ENCODE peak calls at places on chromosomes 6 and 20, in seven cellular contexts. P is neural crest cell, C is IMR-90, Y is osteoblast, H is HFF-Myc, R is upper lobe of right lung, W is HCT116. M is an unnamed sample.

GRCh38 chr20:32582659-32583580 is 2.2 kb downstream of the NOL4L start:
- DNase-seq in P (peak), C (no peak), Y (peak), H (no peak), R (no peak), W (no peak), M (no peak)

GRCh38 chr6:89239338-89239737 is 22.2 kb upstream of the GABRR1 start:
- DNase-seq in P (no peak), C (no peak), Y (no peak), H (no peak), R (no peak), W (no peak), M (no peak)

GRCh38 chr6:25882066-25882496 is 8.0 kb upstream of the SLC17A3 start:
- DNase-seq in P (no peak), C (no peak), Y (peak), H (no peak), R (peak), W (no peak), M (no peak)

GRCh38 chr6:74280130-74280692 is 584.2 kb downstream of the CD109 start:
- DNase-seq in P (no peak), C (no peak), Y (peak), H (no peak), R (no peak), W (no peak), M (no peak)

GRCh38 chr6:134741193-134741521 is 208.7 kb downstream of the ALDH8A1 start:
- DNase-seq in P (no peak), C (no peak), Y (no peak), H (no peak), R (no peak), W (no peak), M (no peak)

GRCh38 chr20:6515261-6515660 is 252.2 kb upstream of the BMP2 start:
- DNase-seq in P (no peak), C (peak), Y (no peak), H (no peak), R (no peak), W (no peak), M (no peak)

GRCh38 chr6:7000825-7001777 is 106.7 kb upstream of the RREB1 start:
- DNase-seq in P (no peak), C (no peak), Y (no peak), H (no peak), R (no peak), W (no peak), M (no peak)

GRCh38 chr6:75600694-75601265 is 900 bp upstream of the SENP6 start:
- DNase-seq in P (no peak), C (no peak), Y (no peak), H (no peak), R (no peak), W (no peak), M (no peak)

GRCh38 chr6:41231246-41231645 is 3.1 kb downstream of the TREML4 start:
- DNase-seq in P (no peak), C (no peak), Y (no peak), H (no peak), R (no peak), W (no peak), M (no peak)

GRCh38 chr6:105432797-105433196 is 29.9 kb upstream of the PREP start:
- DNase-seq in P (no peak), C (peak), Y (peak), H (peak), R (no peak), W (peak), M (no peak)

GRCh38 chr20:50957798-50958732 is at the start of gene DPM1:
- DNase-seq in P (peak), C (peak), Y (peak), H (peak), R (peak), W (no peak), M (peak)

GRCh38 chr6:10961837-10962236 is 75.0 kb downstream of the SYCP2L start:
- DNase-seq in P (no peak), C (no peak), Y (no peak), H (no peak), R (no peak), W (no peak), M (no peak)

GRCh38 chr6:154164397-154164796 is 125.4 kb downstream of the OPRM1 start:
- DNase-seq in P (no peak), C (peak), Y (peak), H (no peak), R (no peak), W (no peak), M (no peak)

GRCh38 chr6:101351173-101351572 is 42.3 kb upstream of the GRIK2 start:
- DNase-seq in P (no peak), C (no peak), Y (no peak), H (no peak), R (no peak), W (no peak), M (no peak)

GRCh38 chr6:41074692-41075436 is 2.1 kb downstream of the NFYA start:
- DNase-seq in P (no peak), C (peak), Y (no peak), H (no peak), R (no peak), W (no peak), M (no peak)

GRCh38 chr6:144999127-144999526 is 714.0 kb downstream of the UTRN start:
- DNase-seq in P (no peak), C (peak), Y (no peak), H (no peak), R (no peak), W (no peak), M (no peak)

GRCh38 chr6:12335131-12335527 is 45.0 kb downstream of the EDN1 start:
- DNase-seq in P (no peak), C (no peak), Y (no peak), H (no peak), R (no peak), W (no peak), M (no peak)

GRCh38 chr20:60172306-60172984 is 214.2 kb downstream of the CDH26 start:
- DNase-seq in P (no peak), C (no peak), Y (no peak), H (no peak), R (no peak), W (no peak), M (no peak)

GRCh38 chr20:13739726-13740649 is 44.7 kb downstream of the ESF1 start:
- DNase-seq in P (no peak), C (no peak), Y (no peak), H (no peak), R (no peak), W (no peak), M (no peak)

GRCh38 chr6:134026597-134026996 is 25.8 kb downstream of the SLC2A12 start:
- DNase-seq in P (no peak), C (peak), Y (no peak), H (no peak), R (no peak), W (no peak), M (no peak)

GRCh38 chr6:24933868-24934401 is 1.8 kb downstream of the RIPOR2 start:
- DNase-seq in P (no peak), C (no peak), Y (no peak), H (no peak), R (no peak), W (peak), M (no peak)

GRCh38 chr20:25989196-25989595 is 292.5 kb upstream of the ZNF337 start:
- DNase-seq in P (no peak), C (no peak), Y (no peak), H (no peak), R (peak), W (no peak), M (no peak)

GRCh38 chr20:37956099-37956498 is 53.2 kb downstream of the VSTM2L start:
- DNase-seq in P (no peak), C (peak), Y (no peak), H (peak), R (no peak), W (no peak), M (no peak)

GRCh38 chr20:34302312-34302722 is 838 bp downstream of the AHCY start:
- DNase-seq in P (no peak), C (peak), Y (no peak), H (no peak), R (no peak), W (no peak), M (no peak)

GRCh38 chr20:32482251-32483220 is 102.6 kb downstream of the NOL4L start:
- DNase-seq in P (peak), C (no peak), Y (peak), H (no peak), R (peak), W (no peak), M (peak)

GRCh38 chr6:144283781-144284473 is 1.2 kb upstream of the UTRN start:
- DNase-seq in P (no peak), C (peak), Y (peak), H (no peak), R (no peak), W (no peak), M (no peak)

GRCh38 chr6:5190467-5190866 is 70.3 kb downstream of the LYRM4 start:
- DNase-seq in P (no peak), C (peak), Y (peak), H (no peak), R (no peak), W (no peak), M (no peak)

GRCh38 chr6:43383021-43383667 is 13.7 kb upstream of the ZNF318 start:
- DNase-seq in P (no peak), C (peak), Y (peak), H (no peak), R (no peak), W (no peak), M (no peak)

GRCh38 chr6:167501831-167502385 is 177.0 kb downstream of the TTLL2 start:
- DNase-seq in P (no peak), C (no peak), Y (peak), H (no peak), R (no peak), W (peak), M (no peak)

GRCh38 chr6:30626484-30627366 is at the start of gene ATAT1:
- DNase-seq in P (peak), C (peak), Y (peak), H (no peak), R (peak), W (peak), M (peak)

GRCh38 chr6:141946502-141946901 is 186.2 kb upstream of the GJE1 start:
- DNase-seq in P (no peak), C (no peak), Y (no peak), H (no peak), R (no peak), W (no peak), M (no peak)

GRCh38 chr6:139603554-139603953 is 229.1 kb upstream of the CITED2 start:
- DNase-seq in P (no peak), C (peak), Y (no peak), H (no peak), R (no peak), W (no peak), M (no peak)

GRCh38 chr6:56263586-56264295 is 16.4 kb upstream of the COL21A1 start:
- DNase-seq in P (no peak), C (no peak), Y (no peak), H (no peak), R (no peak), W (no peak), M (no peak)

GRCh38 chr6:105601541-105602174 is 198.8 kb upstream of the PREP start:
- DNase-seq in P (no peak), C (peak), Y (peak), H (no peak), R (peak), W (no peak), M (no peak)

GRCh38 chr20:52429029-52429428 is 237.4 kb upstream of the ZFP64 start:
- DNase-seq in P (no peak), C (no peak), Y (no peak), H (no peak), R (no peak), W (no peak), M (no peak)

GRCh38 chr6:30544666-30545272 is 11.5 kb downstream of the GNL1 start:
- DNase-seq in P (no peak), C (peak), Y (peak), H (no peak), R (no peak), W (peak), M (no peak)

GRCh38 chr6:42269553-42269952 is 51.9 kb upstream of the MRPS10 start:
- DNase-seq in P (no peak), C (no peak), Y (no peak), H (no peak), R (no peak), W (no peak), M (no peak)

GRCh38 chr6:42268016-42268834 is 50.6 kb upstream of the MRPS10 start:
- DNase-seq in P (no peak), C (no peak), Y (peak), H (no peak), R (no peak), W (no peak), M (no peak)

GRCh38 chr6:42269974-42270510 is 52.4 kb upstream of the MRPS10 start:
- DNase-seq in P (no peak), C (no peak), Y (no peak), H (no peak), R (no peak), W (no peak), M (no peak)

GRCh38 chr6:42268835-42269204 is 51.2 kb upstream of the MRPS10 start:
- DNase-seq in P (no peak), C (no peak), Y (peak), H (no peak), R (no peak), W (no peak), M (no peak)

DNA sequence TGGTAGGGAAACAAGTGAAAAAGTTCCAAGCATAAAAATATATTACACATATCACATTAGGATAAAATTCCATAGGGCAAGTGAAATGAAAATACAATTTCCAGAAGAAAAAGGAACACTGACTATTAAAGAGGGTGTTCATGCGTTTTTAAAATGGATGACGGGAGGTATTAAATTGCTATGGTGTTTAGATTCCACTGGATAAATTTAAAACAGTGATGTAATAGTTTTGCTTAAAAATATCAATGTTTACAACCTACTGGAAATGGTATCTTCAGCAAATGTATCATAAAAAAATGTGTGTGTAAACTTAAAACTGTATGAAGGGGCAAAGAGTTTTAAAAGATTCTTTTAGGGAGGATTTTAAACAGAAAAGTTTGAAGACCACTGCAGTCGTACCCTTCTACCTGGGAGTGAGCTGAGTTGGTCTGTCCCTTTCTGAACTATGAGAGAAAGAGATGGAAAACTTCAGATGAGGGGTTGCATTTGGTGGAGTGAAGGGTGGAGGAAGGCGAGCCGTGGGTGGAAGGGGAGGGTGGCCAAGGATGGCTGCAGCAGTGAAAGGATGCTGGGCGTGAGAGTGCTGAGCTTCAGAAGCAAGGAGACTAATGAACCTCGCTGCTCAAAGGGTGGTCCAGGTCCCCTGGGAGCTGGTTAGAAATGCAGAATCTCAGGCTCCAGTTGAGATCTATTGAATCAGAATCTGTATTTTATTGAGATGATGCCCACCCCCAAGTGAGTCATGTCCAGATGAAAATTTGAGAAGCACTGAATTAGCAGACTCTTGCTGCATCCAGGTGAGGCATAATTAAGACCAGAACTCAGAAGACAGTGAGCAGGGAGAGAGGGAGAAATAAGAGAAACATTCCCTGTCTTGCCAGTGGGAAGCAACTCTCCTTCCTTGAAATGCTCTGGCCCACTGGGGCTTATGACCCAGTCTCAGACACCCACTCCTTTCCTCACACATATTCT is 54.5 kb upstream of the MRPS10 start:
- DNase-seq in P (no peak), C (peak), Y (peak), H (no peak), R (no peak), W (no peak), M (no peak)
- TF ChIP-seq CTCF in P (no peak), C (no peak), Y (no peak), H (no peak), R (no peak), W (no peak), M (no peak)

DNA sequence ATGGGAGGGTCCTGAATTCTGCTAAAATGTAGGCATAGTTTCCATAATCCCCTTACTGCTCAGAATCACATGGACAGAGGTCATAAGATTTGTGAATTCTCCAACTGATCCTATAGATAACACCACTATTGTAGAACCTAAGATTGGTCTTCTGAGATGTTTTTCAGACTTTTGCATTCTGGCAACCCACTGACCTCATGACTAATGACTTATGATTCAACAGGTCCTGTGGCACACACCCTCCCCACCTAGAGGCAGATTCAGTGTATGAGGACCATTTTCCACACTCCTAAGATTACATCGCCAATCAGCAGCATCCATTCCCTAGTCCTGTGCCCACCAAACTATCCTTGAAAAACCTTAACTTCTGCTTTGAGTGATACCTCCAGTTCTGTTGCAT is 207.2 kb downstream of the BTBD9 start:
- DNase-seq in P (no peak), C (peak), Y (no peak), H (no peak), R (no peak), W (no peak), M (no peak)
- TF ChIP-seq CTCF in P (no peak), C (no peak), Y (no peak), H (peak), R (no peak), W (no peak), M (no peak)

DNA sequence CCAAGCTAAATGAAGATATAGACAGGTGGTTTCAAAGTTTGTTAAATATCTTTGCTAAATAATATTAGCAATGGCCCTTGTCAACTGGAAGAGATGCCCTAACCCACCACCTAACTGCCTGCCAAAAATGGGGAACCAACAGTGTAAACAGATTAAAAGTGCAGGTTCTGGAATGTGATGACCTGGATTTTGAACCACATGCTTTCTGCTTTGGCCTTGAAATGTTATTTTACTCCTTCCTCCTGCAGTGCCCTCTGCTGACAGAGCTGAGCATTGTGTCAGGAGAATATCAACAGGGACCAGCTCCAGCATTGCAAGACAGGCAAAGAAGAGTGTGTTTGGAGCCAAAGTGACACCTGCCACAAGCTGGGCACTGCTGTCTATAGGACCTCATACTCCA is 226.6 kb downstream of the MYLK4 start:
- DNase-seq in P (no peak), C (no peak), Y (peak), H (no peak), R (no peak), W (no peak), M (no peak)
- TF ChIP-seq CTCF in P (no peak), C (peak), Y (peak), H (peak), R (peak), W (peak), M (peak)

DNA sequence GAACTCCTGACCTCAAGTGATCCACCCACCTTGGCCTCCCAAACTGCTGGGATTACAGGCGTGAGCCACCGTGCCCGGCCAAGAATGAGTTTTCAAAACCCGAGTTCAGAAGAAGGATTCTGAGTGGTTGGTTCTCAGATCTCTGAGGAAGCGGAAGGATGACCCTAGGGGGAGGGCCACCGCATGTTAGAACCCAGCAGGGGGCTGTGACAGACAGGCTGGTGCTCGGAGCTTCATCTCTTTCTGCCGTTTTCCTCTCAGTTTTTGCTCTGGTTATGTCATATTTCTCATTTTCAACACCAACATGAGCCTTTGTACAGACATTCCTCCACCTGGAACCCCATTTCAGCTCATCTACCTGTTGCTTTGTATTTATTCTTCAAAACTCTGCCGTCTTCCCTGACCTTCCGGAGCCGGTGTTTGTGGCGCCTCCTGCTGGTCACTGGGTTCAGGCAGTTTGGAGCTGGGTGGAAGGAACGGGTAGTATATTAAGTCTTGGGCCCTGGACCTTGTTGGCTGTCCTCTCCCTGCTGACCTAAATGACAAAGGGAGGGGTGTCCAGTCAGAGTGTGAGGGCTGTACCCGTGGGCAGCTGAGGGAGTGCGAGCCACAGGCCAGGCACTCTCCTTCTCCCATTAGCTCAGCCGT is at the start of gene DEFB123:
- DNase-seq in P (no peak), C (no peak), Y (no peak), H (no peak), R (no peak), W (no peak), M (no peak)
- TF ChIP-seq CTCF in P (no peak), C (no peak), Y (peak), H (peak), R (no peak), W (peak), M (no peak)

GRCh38 chr6:1580109-1580508 is 29.6 kb upstream of the FOXC1 start:
- DNase-seq in P (no peak), C (peak), Y (peak), H (no peak), R (no peak), W (no peak), M (no peak)
- TF ChIP-seq CTCF in P (no peak), C (no peak), Y (no peak), H (no peak), R (no peak), W (no peak), M (no peak)

DNA sequence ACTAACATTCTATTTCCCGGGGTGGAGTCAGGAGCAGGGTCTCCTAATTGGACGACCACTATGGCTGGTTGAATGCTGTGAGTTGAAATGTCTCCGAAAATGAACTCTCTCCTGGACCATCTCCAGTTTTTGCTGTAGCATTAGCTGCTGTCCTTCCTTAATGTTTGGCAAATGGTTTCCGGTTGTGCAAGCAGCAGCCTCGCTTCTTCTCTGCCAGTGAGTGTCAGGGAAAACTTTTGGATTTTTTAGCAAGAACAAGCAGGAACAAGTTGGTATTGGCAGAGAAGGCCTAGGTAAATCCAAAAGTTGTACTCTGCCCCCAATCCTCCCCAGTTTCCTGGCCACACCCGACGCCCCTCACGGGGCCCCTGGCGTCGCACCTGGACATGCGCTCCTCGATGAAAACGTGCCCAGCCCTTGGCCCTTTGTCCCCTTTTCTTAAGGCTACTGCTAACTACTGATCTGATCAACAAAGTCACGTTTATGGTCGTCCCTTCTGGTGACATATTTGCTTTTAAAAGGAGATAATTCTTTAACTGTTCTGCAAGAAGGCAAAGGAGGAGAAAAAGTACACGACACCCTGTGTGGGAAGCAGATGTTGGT is 103.2 kb downstream of the ARMC2 start:
- DNase-seq in P (no peak), C (peak), Y (no peak), H (no peak), R (no peak), W (no peak), M (no peak)
- TF ChIP-seq CTCF in P (no peak), C (no peak), Y (no peak), H (no peak), R (no peak), W (no peak), M (no peak)